ENCODE peak calls at places on chromosome 6, in nine cellular contexts. V, T, D, E, A, O, G, N and M are unnamed samples.

GRCh38 chr6:157962601-157963084 is 19.0 kb upstream of the SYNJ2 start:
- DNase-seq in V (peak; percentile 62), T (peak; percentile 59), D (no peak), E (no peak), A (no peak), O (peak; percentile 32), G (no peak), N (no peak), M (no peak)

GRCh38 chr6:14759976-14760672 is 485.7 kb upstream of the JARID2 start:
- DNase-seq in V (no peak), T (no peak), D (no peak), E (no peak), A (no peak), O (no peak), G (no peak), N (no peak), M (no peak)

GRCh38 chr6:139370047-139370706 is 4.3 kb downstream of the CITED2 start:
- DNase-seq in V (no peak), T (peak; percentile 41), D (peak; percentile 86), E (no peak), A (no peak), O (peak; percentile 80), G (no peak), N (no peak), M (no peak)

GRCh38 chr6:132713355-132714134 is at the start of gene VNN1:
- DNase-seq in V (no peak), T (peak; percentile 76), D (peak; percentile 30), E (no peak), A (no peak), O (no peak), G (no peak), N (no peak), M (peak; percentile 63)

GRCh38 chr6:42618686-42619085 is 54.9 kb downstream of the UBR2 start:
- DNase-seq in V (peak; percentile 88), T (no peak), D (peak; percentile 82), E (peak; percentile 50), A (no peak), O (peak; percentile 74), G (no peak), N (no peak), M (no peak)

GRCh38 chr6:152356659-152357058 is 280.5 kb downstream of the SYNE1 start:
- DNase-seq in V (peak; percentile 66), T (peak; percentile 48), D (peak; percentile 37), E (peak; percentile 64), A (no peak), O (peak; percentile 62), G (no peak), N (no peak), M (peak; percentile 38)

GRCh38 chr6:130293800-130294199 is 71.0 kb upstream of the SAMD3 start:
- DNase-seq in V (peak; percentile 70), T (peak; percentile 66), D (peak; percentile 70), E (peak; percentile 84), A (no peak), O (peak; percentile 84), G (no peak), N (no peak), M (peak; percentile 29)

GRCh38 chr6:43773050-43773956 is 3.3 kb downstream of the VEGFA start:
- DNase-seq in V (peak; percentile 76), T (peak; percentile 76), D (no peak), E (peak; percentile 80), A (peak; percentile 81), O (peak; percentile 67), G (peak; percentile 76), N (peak; percentile 58), M (peak; percentile 87)

GRCh38 chr6:47464052-47464451 is 13.5 kb upstream of the CD2AP start:
- DNase-seq in V (peak; percentile 69), T (peak; percentile 36), D (no peak), E (no peak), A (no peak), O (no peak), G (no peak), N (no peak), M (no peak)

GRCh38 chr6:3916211-3916610 is 67.0 kb downstream of the FAM50B start:
- DNase-seq in V (peak; percentile 44), T (no peak), D (no peak), E (no peak), A (no peak), O (no peak), G (no peak), N (no peak), M (no peak)
- TF ChIP-seq CTCF in V (no peak), T (no peak), D (no peak), E (no peak), A (no peak), O (no peak), G (no peak), N (no peak), M (no peak)

GRCh38 chr6:31356216-31356945 is 598 bp downstream of the HLA-B start:
- DNase-seq in V (no peak), T (peak; percentile 8), D (no peak), E (peak; percentile 47), A (peak; percentile 59), O (peak; percentile 1), G (peak; percentile 49), N (peak; percentile 38), M (no peak)
- TF ChIP-seq CTCF in V (no peak), T (no peak), D (no peak), E (no peak), A (no peak), O (no peak), G (no peak), N (no peak), M (no peak)

DNA sequence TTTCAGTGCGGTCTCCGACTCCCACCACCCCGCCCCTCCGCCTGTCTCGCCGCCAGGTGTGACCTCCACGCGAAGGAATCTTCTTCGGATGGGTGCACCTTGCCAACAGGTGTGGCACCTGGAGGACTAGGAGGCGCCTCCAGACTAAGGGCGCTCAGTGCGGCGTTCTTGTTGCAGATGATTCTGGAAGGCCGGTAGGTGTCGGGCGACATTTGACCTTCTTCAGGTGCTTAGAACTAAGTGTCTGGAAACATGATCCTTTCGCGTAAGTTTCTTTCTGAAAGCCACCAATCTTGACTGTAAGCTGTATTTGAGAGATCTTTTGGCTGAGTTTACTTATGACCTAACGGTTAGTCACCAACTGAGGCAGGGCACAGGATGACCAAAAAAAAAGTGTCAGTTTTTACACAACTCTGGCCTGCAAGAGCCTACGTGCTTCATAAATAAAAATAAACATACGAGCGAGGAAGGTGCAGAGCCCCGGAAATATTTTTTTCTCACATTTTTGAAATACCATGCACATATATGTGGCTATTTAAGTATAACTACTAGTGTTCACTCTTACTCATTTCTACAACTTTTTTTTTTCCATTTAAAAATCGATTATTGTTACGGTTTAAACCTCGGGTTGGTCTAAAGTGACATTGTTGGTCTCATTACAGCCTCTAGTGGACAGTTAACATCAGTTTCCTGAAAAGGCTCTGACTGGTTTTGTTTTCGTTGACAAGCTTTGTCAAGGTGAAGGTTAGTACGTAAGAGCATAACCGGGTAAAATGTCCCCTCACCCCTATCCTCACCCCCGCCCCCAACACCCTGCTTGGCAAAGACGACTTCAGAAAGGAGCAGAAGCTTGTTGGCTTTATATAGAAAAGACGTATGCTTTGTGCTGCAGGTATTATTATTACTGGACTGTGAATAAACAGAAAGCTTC is 1.6 kb upstream of the ATXN1 start:
- DNase-seq in V (peak; percentile 93), T (peak; percentile 86), D (peak; percentile 90), E (peak; percentile 81), A (peak; percentile 64), O (peak; percentile 87), G (peak; percentile 58), N (no peak), M (no peak)
- TF ChIP-seq CTCF in V (peak; percentile 57), T (peak; percentile 51), D (peak; percentile 73), E (peak; percentile 75), A (peak; percentile 34), O (peak; percentile 91), G (peak; percentile 72), N (peak; percentile 84), M (peak; percentile 71)

GRCh38 chr6:168581706-168582105 is 140.7 kb downstream of the SMOC2 start:
- DNase-seq in V (no peak), T (no peak), D (no peak), E (no peak), A (no peak), O (no peak), G (no peak), N (no peak), M (no peak)

GRCh38 chr6:168583821-168584220 is 142.8 kb downstream of the SMOC2 start:
- DNase-seq in V (no peak), T (no peak), D (no peak), E (no peak), A (no peak), O (no peak), G (peak; percentile 56), N (no peak), M (no peak)

GRCh38 chr6:168584251-168584650 is 143.3 kb downstream of the SMOC2 start:
- DNase-seq in V (no peak), T (no peak), D (no peak), E (no peak), A (no peak), O (peak; percentile 41), G (no peak), N (no peak), M (no peak)

GRCh38 chr6:168582581-168582981 is 141.6 kb downstream of the SMOC2 start:
- DNase-seq in V (no peak), T (no peak), D (no peak), E (no peak), A (no peak), O (no peak), G (no peak), N (no peak), M (no peak)

GRCh38 chr6:168583126-168583525 is 142.1 kb downstream of the SMOC2 start:
- DNase-seq in V (no peak), T (no peak), D (no peak), E (no peak), A (no peak), O (no peak), G (no peak), N (no peak), M (no peak)
- TF ChIP-seq CTCF in V (no peak), T (no peak), D (no peak), E (no peak), A (no peak), O (no peak), G (no peak), N (no peak), M (no peak)

GRCh38 chr6:93210908-93211307 is 208.5 kb downstream of the EPHA7 start:
- DNase-seq in V (no peak), T (no peak), D (no peak), E (peak; percentile 28), A (no peak), O (no peak), G (no peak), N (no peak), M (no peak)
- TF ChIP-seq CTCF in V (no peak), T (no peak), D (no peak), E (no peak), A (no peak), O (no peak), G (no peak), N (no peak), M (no peak)